ENCODE peak calls at places on chromosomes 2 and 18, in eight cellular contexts. T is GM19239; H is NCI-H460; F is stimulated activated CD8-positive, alpha-beta memory T cell treated with anti-CD3 and anti-CD28 coated beads, Interleukin-15, amount 100 ng/mL, for 48 hours; B is RPMI8226; G is cardiac muscle cell; D is H54; M is NCI-H2081. J is an unnamed sample.

GRCh38 chr2:12265646-12266045 is 451.1 kb upstream of the TRIB2 start:
- DNase-seq in T (no peak), H (no peak), F (no peak), B (no peak), G (no peak), D (no peak), M (no peak), J (no peak)

GRCh38 chr2:184053326-184053725 is 545.0 kb upstream of the ZNF804A start:
- DNase-seq in T (no peak), H (no peak), F (no peak), B (no peak), G (no peak), D (no peak), M (peak; percentile 90), J (no peak)

GRCh38 chr2:64766841-64767669 is 113.3 kb upstream of the SERTAD2 start:
- DNase-seq in T (no peak), H (no peak), F (no peak), B (peak; percentile 32), G (peak; percentile 60), D (no peak), M (no peak), J (no peak)

GRCh38 chr2:68774569-68775271 is 40.1 kb downstream of the ARHGAP25 start:
- DNase-seq in T (peak; percentile 42), H (no peak), F (peak; percentile 58), B (peak; percentile 74), G (peak; percentile 81), D (no peak), M (no peak), J (no peak)

GRCh38 chr2:190804182-190804795 is 76.3 kb upstream of the GLS start:
- DNase-seq in T (no peak), H (peak; percentile 11), F (no peak), B (no peak), G (peak; percentile 54), D (no peak), M (no peak), J (no peak)

GRCh38 chr2:16640867-16641266 is 24.8 kb downstream of the CYRIA start:
- DNase-seq in T (no peak), H (no peak), F (no peak), B (no peak), G (peak; percentile 52), D (no peak), M (no peak), J (no peak)

GRCh38 chr2:185876234-185876633 is 137.6 kb downstream of the FSIP2 start:
- DNase-seq in T (no peak), H (no peak), F (no peak), B (no peak), G (no peak), D (no peak), M (no peak), J (no peak)

GRCh38 chr2:24771905-24772586 is 21.1 kb downstream of the PTRHD1 start:
- DNase-seq in T (no peak), H (no peak), F (no peak), B (no peak), G (no peak), D (no peak), M (no peak), J (no peak)

GRCh38 chr18:63158012-63158631 is 161.4 kb downstream of the BCL2 start:
- DNase-seq in T (no peak), H (no peak), F (no peak), B (peak; percentile 41), G (no peak), D (no peak), M (no peak), J (no peak)

GRCh38 chr2:164840458-164840929 is 1.1 kb downstream of the COBLL1 start:
- DNase-seq in T (no peak), H (no peak), F (no peak), B (peak; percentile 50), G (no peak), D (no peak), M (peak; percentile 83), J (no peak)

J was measured in AG04449.